ENCODE peak calls at places on chromosomes 2 and 18, in five cellular contexts. One of them, this sample, is unnamed.

GRCh38 chr2:217851191-217852020 is 151.4 kb downstream of the TNS1 start:
- DNase-seq in substantia nigra: no peak
- DNase-seq in GM18507: no peak
- DNase-seq in AG04450: no peak
- DNase-seq in mucosa of gallbladder: peak; percentile 46
- DNase-seq in this sample: no peak

GRCh38 chr18:3607309-3608098 is 157.5 kb downstream of the TGIF1 start:
- DNase-seq in substantia nigra: no peak
- DNase-seq in GM18507: no peak
- DNase-seq in AG04450: no peak
- DNase-seq in mucosa of gallbladder: no peak
- DNase-seq in this sample: no peak

GRCh38 chr2:149100739-149101699 is 62.5 kb downstream of the LYPD6B start:
- DNase-seq in substantia nigra: no peak
- DNase-seq in GM18507: no peak
- DNase-seq in AG04450: no peak
- DNase-seq in mucosa of gallbladder: no peak
- DNase-seq in this sample: no peak

GRCh38 chr18:48418409-48419267 is 9.5 kb upstream of the ZBTB7C start:
- DNase-seq in substantia nigra: no peak
- DNase-seq in GM18507: no peak
- DNase-seq in AG04450: no peak
- DNase-seq in mucosa of gallbladder: no peak
- DNase-seq in this sample: no peak

GRCh38 chr2:24926602-24927252 is 6.7 kb upstream of the ADCY3 start:
- DNase-seq in substantia nigra: no peak
- DNase-seq in GM18507: no peak
- DNase-seq in AG04450: no peak
- DNase-seq in mucosa of gallbladder: peak; percentile 32
- DNase-seq in this sample: peak; percentile 46

GRCh38 chr2:150214626-150215025 is 272.8 kb downstream of the RND3 start:
- DNase-seq in substantia nigra: no peak
- DNase-seq in GM18507: no peak
- DNase-seq in AG04450: no peak
- DNase-seq in mucosa of gallbladder: no peak
- DNase-seq in this sample: no peak

GRCh38 chr2:45300026-45300750 is 290.9 kb upstream of the SIX2 start:
- DNase-seq in substantia nigra: no peak
- DNase-seq in GM18507: no peak
- DNase-seq in AG04450: no peak
- DNase-seq in mucosa of gallbladder: peak; percentile 45
- DNase-seq in this sample: no peak

GRCh38 chr2:236180831-236181453 is 12.8 kb upstream of the GBX2 start:
- DNase-seq in substantia nigra: no peak
- DNase-seq in GM18507: peak; percentile 40
- DNase-seq in AG04450: peak; percentile 33
- DNase-seq in mucosa of gallbladder: peak; percentile 37
- DNase-seq in this sample: peak; percentile 56

GRCh38 chr2:61946661-61947060 is 41.2 kb downstream of the COMMD1 start:
- DNase-seq in substantia nigra: no peak
- DNase-seq in GM18507: no peak
- DNase-seq in AG04450: no peak
- DNase-seq in mucosa of gallbladder: no peak
- DNase-seq in this sample: no peak

GRCh38 chr2:233892793-233893192 is 24.4 kb upstream of the TRPM8 start:
- DNase-seq in substantia nigra: no peak
- DNase-seq in GM18507: no peak
- DNase-seq in AG04450: no peak
- DNase-seq in mucosa of gallbladder: no peak
- DNase-seq in this sample: no peak

GRCh38 chr2:191274404-191274803 is 29.2 kb downstream of the MYO1B start:
- DNase-seq in substantia nigra: no peak
- DNase-seq in GM18507: no peak
- DNase-seq in AG04450: no peak
- DNase-seq in mucosa of gallbladder: no peak
- DNase-seq in this sample: no peak

GRCh38 chr18:75212626-75213110 is 2.1 kb downstream of the TSHZ1 start:
- DNase-seq in substantia nigra: no peak
- DNase-seq in GM18507: no peak
- DNase-seq in AG04450: no peak
- DNase-seq in mucosa of gallbladder: no peak
- DNase-seq in this sample: no peak

GRCh38 chr2:169001116-169001815 is 29.9 kb downstream of the ABCB11 start:
- DNase-seq in substantia nigra: no peak
- DNase-seq in GM18507: no peak
- DNase-seq in AG04450: no peak
- DNase-seq in mucosa of gallbladder: no peak
- DNase-seq in this sample: no peak

GRCh38 chr2:173858297-173858731 is 106.9 kb downstream of the SP3 start:
- DNase-seq in substantia nigra: no peak
- DNase-seq in GM18507: no peak
- DNase-seq in AG04450: no peak
- DNase-seq in mucosa of gallbladder: no peak
- DNase-seq in this sample: no peak

GRCh38 chr18:7577706-7578105 is 10.6 kb downstream of the PTPRM start:
- DNase-seq in substantia nigra: no peak
- DNase-seq in GM18507: no peak
- DNase-seq in AG04450: no peak
- DNase-seq in mucosa of gallbladder: no peak
- DNase-seq in this sample: no peak

GRCh38 chr18:29488617-29489016 is 1311.7 kb upstream of the CDH2 start:
- DNase-seq in substantia nigra: no peak
- DNase-seq in GM18507: no peak
- DNase-seq in AG04450: no peak
- DNase-seq in mucosa of gallbladder: no peak
- DNase-seq in this sample: no peak

GRCh38 chr2:197705912-197706838 is 1.0 kb downstream of the MARS2 start:
- DNase-seq in substantia nigra: no peak
- DNase-seq in GM18507: no peak
- DNase-seq in AG04450: no peak
- DNase-seq in mucosa of gallbladder: peak; percentile 12
- DNase-seq in this sample: no peak

GRCh38 chr18:63844254-63844653 is 43.3 kb upstream of the SERPINB2 start:
- DNase-seq in substantia nigra: no peak
- DNase-seq in GM18507: no peak
- DNase-seq in AG04450: no peak
- DNase-seq in mucosa of gallbladder: no peak
- DNase-seq in this sample: no peak

GRCh38 chr2:129870646-129871335 is 108.7 kb upstream of the RAB6C start:
- DNase-seq in substantia nigra: no peak
- DNase-seq in GM18507: no peak
- DNase-seq in AG04450: no peak
- DNase-seq in mucosa of gallbladder: peak; percentile 28
- DNase-seq in this sample: no peak

GRCh38 chr2:197878792-197879191 is 74.4 kb downstream of the PLCL1 start:
- DNase-seq in substantia nigra: no peak
- DNase-seq in GM18507: no peak
- DNase-seq in AG04450: no peak
- DNase-seq in mucosa of gallbladder: no peak
- DNase-seq in this sample: no peak

GRCh38 chr2:109513749-109514588 is 99.8 kb downstream of the SEPTIN10 start:
- DNase-seq in substantia nigra: no peak
- DNase-seq in GM18507: peak; percentile 43
- DNase-seq in AG04450: peak; percentile 84
- DNase-seq in mucosa of gallbladder: peak; percentile 55
- DNase-seq in this sample: no peak

GRCh38 chr18:8704361-8705279 is 736 bp upstream of the MTCL1 start:
- DNase-seq in substantia nigra: peak; percentile 73
- DNase-seq in GM18507: peak; percentile 92
- DNase-seq in AG04450: peak; percentile 63
- DNase-seq in mucosa of gallbladder: peak; percentile 91
- DNase-seq in this sample: peak; percentile 96

GRCh38 chr2:11097038-11097720 is 58.1 kb upstream of the SLC66A3 start:
- DNase-seq in substantia nigra: no peak
- DNase-seq in GM18507: no peak
- DNase-seq in AG04450: peak; percentile 47
- DNase-seq in mucosa of gallbladder: no peak
- DNase-seq in this sample: no peak

GRCh38 chr2:172262486-172262885 is 159.8 kb upstream of the DLX2 start:
- DNase-seq in substantia nigra: no peak
- DNase-seq in GM18507: no peak
- DNase-seq in AG04450: no peak
- DNase-seq in mucosa of gallbladder: no peak
- DNase-seq in this sample: no peak

This sample was measured in frontal cortex.